ENCODE peak calls at places on chromosomes 6 and 20, in seven cellular contexts. H, Z, K, I, B, J and R are unnamed samples.

GRCh38 chr6:165439928-165440554 is 130.6 kb upstream of the C6orf118 start:
- DNase-seq in I (no peak), K (peak; percentile 15), J (no peak), B (no peak), H (no peak), Z (no peak), R (no peak)

GRCh38 chr20:582204-582603 is 27.9 kb downstream of the TCF15 start:
- DNase-seq in Z (no peak), B (no peak), I (no peak), K (no peak), H (no peak), J (no peak), R (no peak)

GRCh38 chr6:137094411-137095008 is 49.7 kb upstream of the IL20RA start:
- DNase-seq in Z (no peak), B (peak; percentile 66), H (peak; percentile 31), I (peak; percentile 60), J (no peak), K (peak; percentile 58), R (no peak)

GRCh38 chr20:1897965-1898464 is 2.8 kb downstream of the SIRPA start:
- DNase-seq in J (peak; percentile 85), I (no peak), K (peak; percentile 91), Z (no peak), B (peak; percentile 27), H (no peak), R (no peak)

GRCh38 chr6:18147160-18147559 is 7.7 kb downstream of the TPMT start:
- DNase-seq in J (no peak), I (no peak), B (peak; percentile 37), K (no peak), Z (no peak), H (no peak), R (no peak)

GRCh38 chr20:1508576-1508975 is 17.4 kb upstream of the SIRPB2 start:
- DNase-seq in H (no peak), Z (no peak), I (no peak), B (no peak), K (no peak), J (no peak), R (no peak)

GRCh38 chr6:6825986-6826901 is 237.7 kb downstream of the LY86 start:
- DNase-seq in B (peak; percentile 60), I (no peak), J (peak; percentile 82), K (peak; percentile 96), H (no peak), Z (peak; percentile 75), R (no peak)

GRCh38 chr6:93343476-93343875 is 75.9 kb downstream of the EPHA7 start:
- DNase-seq in B (no peak), H (no peak), J (no peak), K (no peak), Z (no peak), I (no peak), R (no peak)

GRCh38 chr6:163716690-163717089 is 302.2 kb downstream of the QKI start:
- DNase-seq in B (no peak), I (no peak), H (no peak), Z (no peak), K (peak; percentile 74), J (peak; percentile 88), R (no peak)

GRCh38 chr6:89669002-89669401 is 30.5 kb upstream of the LYRM2 start:
- DNase-seq in J (no peak), Z (no peak), H (no peak), I (no peak), B (no peak), K (no peak), R (no peak)

GRCh38 chr6:154138806-154139205 is 99.8 kb downstream of the OPRM1 start:
- DNase-seq in B (no peak), K (no peak), I (no peak), Z (no peak), J (no peak), H (no peak), R (no peak)

GRCh38 chr6:148342146-148343027 is at the start of gene SASH1:
- DNase-seq in Z (peak; percentile 79), I (peak; percentile 43), J (peak; percentile 76), H (peak; percentile 5), B (peak; percentile 75), K (no peak), R (peak; percentile 63)

GRCh38 chr6:28368522-28368921 is 18.8 kb downstream of the ZKSCAN3 start:
- DNase-seq in J (no peak), H (no peak), B (no peak), Z (no peak), I (no peak), K (no peak), R (no peak)

GRCh38 chr6:81562169-81562568 is 190.3 kb downstream of the TENT5A start:
- DNase-seq in H (no peak), I (no peak), B (peak; percentile 40), K (no peak), J (no peak), Z (no peak), R (no peak)

GRCh38 chr6:66161546-66162108 is 454.6 kb upstream of the EYS start:
- DNase-seq in H (no peak), K (no peak), B (no peak), Z (no peak), I (no peak), J (no peak), R (no peak)

GRCh38 chr6:71238351-71238750 is 50.3 kb upstream of the OGFRL1 start:
- DNase-seq in J (no peak), I (no peak), B (no peak), K (no peak), Z (no peak), H (no peak), R (no peak)

GRCh38 chr6:148392611-148393160 is 50.0 kb downstream of the SASH1 start:
- DNase-seq in Z (no peak), J (no peak), B (no peak), H (no peak), I (no peak), K (no peak), R (no peak)

GRCh38 chr6:106894978-106895702 is 79.4 kb downstream of the CD24 start:
- DNase-seq in K (no peak), Z (no peak), I (no peak), J (no peak), H (no peak), B (no peak), R (no peak)

GRCh38 chr6:135592276-135592675 is 94.7 kb upstream of the AHI1 start:
- DNase-seq in Z (no peak), B (no peak), I (no peak), J (no peak), K (no peak), H (no peak), R (no peak)

GRCh38 chr6:4084444-4085328 is 5.7 kb upstream of the FAM217A start:
- DNase-seq in H (no peak), B (no peak), Z (no peak), J (no peak), I (no peak), K (no peak), R (no peak)

GRCh38 chr6:144331610-144332009 is 46.5 kb downstream of the UTRN start:
- DNase-seq in K (peak; percentile 19), Z (no peak), I (no peak), J (no peak), B (no peak), H (no peak), R (no peak)

GRCh38 chr6:161348628-161348994 is 74.8 kb upstream of the AGPAT4 start:
- DNase-seq in K (no peak), Z (no peak), J (no peak), H (no peak), I (no peak), B (no peak), R (no peak)

GRCh38 chr6:169248521-169248971 is 5.1 kb downstream of the THBS2 start:
- DNase-seq in I (no peak), J (peak; percentile 62), H (no peak), B (no peak), Z (no peak), K (no peak), R (no peak)

GRCh38 chr6:33424855-33425667 is 5.2 kb downstream of the SYNGAP1 start:
- DNase-seq in K (peak; percentile 35), B (no peak), Z (no peak), H (no peak), J (peak; percentile 81), I (no peak), R (no peak)

GRCh38 chr20:51446656-51447055 is 95.9 kb downstream of the NFATC2 start:
- DNase-seq in J (peak; percentile 60), B (peak; percentile 39), K (no peak), I (no peak), Z (no peak), H (no peak), R (no peak)

GRCh38 chr6:15423286-15423957 is 177.6 kb downstream of the JARID2 start:
- DNase-seq in J (no peak), K (no peak), I (no peak), H (no peak), Z (no peak), B (no peak), R (no peak)

GRCh38 chr6:36120539-36120938 is 9.8 kb upstream of the MAPK13 start:
- DNase-seq in J (peak; percentile 95), I (no peak), H (no peak), K (no peak), Z (no peak), B (peak; percentile 72), R (no peak)

GRCh38 chr20:53208110-53208908 is 236.2 kb downstream of the TSHZ2 start:
- DNase-seq in K (no peak), B (no peak), I (no peak), Z (no peak), J (no peak), H (no peak), R (no peak)